ENCODE peak calls at places on chromosomes 4 and X, in six cellular contexts. One of them, this sample, is unnamed.

GRCh38 chr4:17366496-17366895 is 145.4 kb downstream of the QDPR start:
- DNase-seq in HT1080: no peak
- DNase-seq in colonic mucosa: no peak
- DNase-seq in progenitor cell of endocrine pancreas: no peak
- DNase-seq in activated T-helper 1 cell treated with Interleukin-2 at 50 U/mL for 16 hours: no peak
- DNase-seq in T-helper 1 cell: no peak
- DNase-seq in this sample: no peak

GRCh38 chr4:173169428-173170209 is 1.0 kb downstream of the GALNT7 start:
- DNase-seq in colonic mucosa: peak
- DNase-seq in HT1080: peak
- DNase-seq in progenitor cell of endocrine pancreas: peak
- DNase-seq in activated T-helper 1 cell treated with Interleukin-2 at 50 U/mL for 16 hours: peak
- DNase-seq in T-helper 1 cell: peak
- DNase-seq in this sample: peak

GRCh38 chr4:8849266-8850073 is 22.2 kb downstream of the HMX1 start:
- DNase-seq in activated T-helper 1 cell treated with Interleukin-2 at 50 U/mL for 16 hours: no peak
- DNase-seq in T-helper 1 cell: no peak
- DNase-seq in colonic mucosa: no peak
- DNase-seq in HT1080: no peak
- DNase-seq in progenitor cell of endocrine pancreas: no peak
- DNase-seq in this sample: no peak

GRCh38 chr4:184282251-184282713 is 64.6 kb upstream of the ENPP6 start:
- DNase-seq in activated T-helper 1 cell treated with Interleukin-2 at 50 U/mL for 16 hours: no peak
- DNase-seq in T-helper 1 cell: no peak
- DNase-seq in HT1080: no peak
- DNase-seq in progenitor cell of endocrine pancreas: no peak
- DNase-seq in colonic mucosa: peak
- DNase-seq in this sample: no peak

GRCh38 chrX:124651031-124651430 is 304.7 kb downstream of the SH2D1A start:
- DNase-seq in activated T-helper 1 cell treated with Interleukin-2 at 50 U/mL for 16 hours: no peak
- DNase-seq in progenitor cell of endocrine pancreas: no peak
- DNase-seq in colonic mucosa: no peak
- DNase-seq in HT1080: no peak
- DNase-seq in T-helper 1 cell: no peak
- DNase-seq in this sample: no peak

GRCh38 chrX:150012647-150013046 is 74.4 kb upstream of the EOLA2 start:
- DNase-seq in activated T-helper 1 cell treated with Interleukin-2 at 50 U/mL for 16 hours: no peak
- DNase-seq in HT1080: no peak
- DNase-seq in progenitor cell of endocrine pancreas: no peak
- DNase-seq in T-helper 1 cell: no peak
- DNase-seq in colonic mucosa: no peak
- DNase-seq in this sample: no peak

GRCh38 chr4:79678472-79679202 is 270.6 kb upstream of the GK2 start:
- DNase-seq in HT1080: no peak
- DNase-seq in progenitor cell of endocrine pancreas: no peak
- DNase-seq in activated T-helper 1 cell treated with Interleukin-2 at 50 U/mL for 16 hours: no peak
- DNase-seq in colonic mucosa: no peak
- DNase-seq in T-helper 1 cell: no peak
- DNase-seq in this sample: no peak

GRCh38 chrX:130139474-130140201 is 26.0 kb downstream of the AIFM1 start:
- DNase-seq in T-helper 1 cell: no peak
- DNase-seq in activated T-helper 1 cell treated with Interleukin-2 at 50 U/mL for 16 hours: no peak
- DNase-seq in colonic mucosa: no peak
- DNase-seq in HT1080: no peak
- DNase-seq in progenitor cell of endocrine pancreas: no peak
- DNase-seq in this sample: no peak

GRCh38 chr4:86560447-86560846 is 33.7 kb upstream of the PTPN13 start:
- DNase-seq in HT1080: no peak
- DNase-seq in T-helper 1 cell: no peak
- DNase-seq in colonic mucosa: no peak
- DNase-seq in progenitor cell of endocrine pancreas: no peak
- DNase-seq in activated T-helper 1 cell treated with Interleukin-2 at 50 U/mL for 16 hours: no peak
- DNase-seq in this sample: no peak

GRCh38 chrX:49627030-49627777 is 28.4 kb downstream of the GAGE1 start:
- DNase-seq in activated T-helper 1 cell treated with Interleukin-2 at 50 U/mL for 16 hours: no peak
- DNase-seq in progenitor cell of endocrine pancreas: no peak
- DNase-seq in T-helper 1 cell: peak
- DNase-seq in colonic mucosa: no peak
- DNase-seq in HT1080: peak
- DNase-seq in this sample: peak

GRCh38 chr4:26609868-26610267 is 26.0 kb downstream of the TBC1D19 start:
- DNase-seq in progenitor cell of endocrine pancreas: no peak
- DNase-seq in activated T-helper 1 cell treated with Interleukin-2 at 50 U/mL for 16 hours: no peak
- DNase-seq in T-helper 1 cell: no peak
- DNase-seq in colonic mucosa: no peak
- DNase-seq in HT1080: no peak
- DNase-seq in this sample: no peak

GRCh38 chr4:172826346-172826745 is 342.3 kb upstream of the GALNT7 start:
- DNase-seq in progenitor cell of endocrine pancreas: no peak
- DNase-seq in T-helper 1 cell: no peak
- DNase-seq in colonic mucosa: no peak
- DNase-seq in HT1080: peak
- DNase-seq in activated T-helper 1 cell treated with Interleukin-2 at 50 U/mL for 16 hours: no peak
- DNase-seq in this sample: no peak

GRCh38 chr4:3417448-3417847 is 24.3 kb upstream of the HGFAC start:
- DNase-seq in HT1080: no peak
- DNase-seq in T-helper 1 cell: no peak
- DNase-seq in activated T-helper 1 cell treated with Interleukin-2 at 50 U/mL for 16 hours: no peak
- DNase-seq in progenitor cell of endocrine pancreas: no peak
- DNase-seq in colonic mucosa: no peak
- DNase-seq in this sample: no peak

GRCh38 chr4:80989921-80990544 is 40.5 kb upstream of the BMP3 start:
- DNase-seq in HT1080: peak
- DNase-seq in colonic mucosa: peak
- DNase-seq in progenitor cell of endocrine pancreas: no peak
- DNase-seq in activated T-helper 1 cell treated with Interleukin-2 at 50 U/mL for 16 hours: no peak
- DNase-seq in T-helper 1 cell: no peak
- DNase-seq in this sample: no peak

GRCh38 chr4:174198396-174199179 is 84.9 kb downstream of the FBXO8 start:
- DNase-seq in T-helper 1 cell: no peak
- DNase-seq in activated T-helper 1 cell treated with Interleukin-2 at 50 U/mL for 16 hours: no peak
- DNase-seq in progenitor cell of endocrine pancreas: no peak
- DNase-seq in colonic mucosa: no peak
- DNase-seq in HT1080: peak
- DNase-seq in this sample: no peak

GRCh38 chrX:31209005-31209612 is 137.3 kb upstream of the FTHL17 start:
- DNase-seq in HT1080: no peak
- DNase-seq in T-helper 1 cell: no peak
- DNase-seq in activated T-helper 1 cell treated with Interleukin-2 at 50 U/mL for 16 hours: no peak
- DNase-seq in colonic mucosa: no peak
- DNase-seq in progenitor cell of endocrine pancreas: no peak
- DNase-seq in this sample: no peak

GRCh38 chr4:8315343-8316250 is 46.0 kb downstream of the HTRA3 start:
- DNase-seq in HT1080: peak
- DNase-seq in colonic mucosa: no peak
- DNase-seq in progenitor cell of endocrine pancreas: no peak
- DNase-seq in T-helper 1 cell: no peak
- DNase-seq in activated T-helper 1 cell treated with Interleukin-2 at 50 U/mL for 16 hours: no peak
- DNase-seq in this sample: peak

GRCh38 chrX:120316587-120317283 is 5.5 kb upstream of the TMEM255A start:
- DNase-seq in progenitor cell of endocrine pancreas: no peak
- DNase-seq in T-helper 1 cell: no peak
- DNase-seq in activated T-helper 1 cell treated with Interleukin-2 at 50 U/mL for 16 hours: no peak
- DNase-seq in HT1080: peak
- DNase-seq in colonic mucosa: no peak
- DNase-seq in this sample: no peak